ENCODE peak calls at places on chromosomes 6 and 20, in eight cellular contexts. One of them, this sample, is unnamed.

GRCh38 chr20:46683939-46684750 is 5.1 kb downstream of the TP53RK start:
- DNase-seq in HTR-8/SVneo: no peak
- DNase-seq in brain microvascular endothelial cell: peak
- DNase-seq in activated naive CD8-positive, alpha-beta T cell treated with anti-CD3 and anti-CD28 coated beads for 36 hours: no peak
- DNase-seq in lung microvascular endothelial cell: no peak
- DNase-seq in RKO: no peak
- DNase-seq in NCI-H1105 treated with DMSO at 0.1 percent for 48 hours: peak
- DNase-seq in stimulated activated CD4-positive, alpha-beta T cell treated with anti-CD3 and anti-CD28 coated beads, Interleukin-15, amount 100 ng/mL, for 24 hours: peak
- DNase-seq in this sample: no peak

GRCh38 chr6:145075425-145075824 is 659.9 kb downstream of the EPM2A start:
- DNase-seq in HTR-8/SVneo: peak
- DNase-seq in brain microvascular endothelial cell: no peak
- DNase-seq in activated naive CD8-positive, alpha-beta T cell treated with anti-CD3 and anti-CD28 coated beads for 36 hours: no peak
- DNase-seq in lung microvascular endothelial cell: no peak
- DNase-seq in RKO: no peak
- DNase-seq in NCI-H1105 treated with DMSO at 0.1 percent for 48 hours: no peak
- DNase-seq in stimulated activated CD4-positive, alpha-beta T cell treated with anti-CD3 and anti-CD28 coated beads, Interleukin-15, amount 100 ng/mL, for 24 hours: no peak
- DNase-seq in this sample: no peak

GRCh38 chr6:113385020-113385431 is 472.1 kb upstream of the MARCKS start:
- DNase-seq in HTR-8/SVneo: peak
- DNase-seq in brain microvascular endothelial cell: no peak
- DNase-seq in activated naive CD8-positive, alpha-beta T cell treated with anti-CD3 and anti-CD28 coated beads for 36 hours: no peak
- DNase-seq in lung microvascular endothelial cell: no peak
- DNase-seq in RKO: no peak
- DNase-seq in NCI-H1105 treated with DMSO at 0.1 percent for 48 hours: no peak
- DNase-seq in stimulated activated CD4-positive, alpha-beta T cell treated with anti-CD3 and anti-CD28 coated beads, Interleukin-15, amount 100 ng/mL, for 24 hours: no peak
- DNase-seq in this sample: no peak

GRCh38 chr20:39025883-39026282 is 63.7 kb downstream of the DHX35 start:
- DNase-seq in HTR-8/SVneo: no peak
- DNase-seq in brain microvascular endothelial cell: no peak
- DNase-seq in activated naive CD8-positive, alpha-beta T cell treated with anti-CD3 and anti-CD28 coated beads for 36 hours: no peak
- DNase-seq in lung microvascular endothelial cell: no peak
- DNase-seq in RKO: no peak
- DNase-seq in NCI-H1105 treated with DMSO at 0.1 percent for 48 hours: no peak
- DNase-seq in stimulated activated CD4-positive, alpha-beta T cell treated with anti-CD3 and anti-CD28 coated beads, Interleukin-15, amount 100 ng/mL, for 24 hours: peak
- DNase-seq in this sample: no peak

GRCh38 chr6:34334796-34335416 is 57.6 kb downstream of the NUDT3 start:
- DNase-seq in HTR-8/SVneo: no peak
- DNase-seq in brain microvascular endothelial cell: peak
- DNase-seq in activated naive CD8-positive, alpha-beta T cell treated with anti-CD3 and anti-CD28 coated beads for 36 hours: no peak
- DNase-seq in lung microvascular endothelial cell: peak
- DNase-seq in RKO: no peak
- DNase-seq in NCI-H1105 treated with DMSO at 0.1 percent for 48 hours: no peak
- DNase-seq in stimulated activated CD4-positive, alpha-beta T cell treated with anti-CD3 and anti-CD28 coated beads, Interleukin-15, amount 100 ng/mL, for 24 hours: no peak
- DNase-seq in this sample: no peak

GRCh38 chr6:150937126-150937906 is 71.8 kb downstream of the MTHFD1L start:
- DNase-seq in HTR-8/SVneo: no peak
- DNase-seq in brain microvascular endothelial cell: no peak
- DNase-seq in activated naive CD8-positive, alpha-beta T cell treated with anti-CD3 and anti-CD28 coated beads for 36 hours: no peak
- DNase-seq in lung microvascular endothelial cell: no peak
- DNase-seq in RKO: no peak
- DNase-seq in NCI-H1105 treated with DMSO at 0.1 percent for 48 hours: no peak
- DNase-seq in stimulated activated CD4-positive, alpha-beta T cell treated with anti-CD3 and anti-CD28 coated beads, Interleukin-15, amount 100 ng/mL, for 24 hours: no peak
- DNase-seq in this sample: peak

GRCh38 chr20:2838847-2839671 is 1.4 kb downstream of the PCED1A start:
- DNase-seq in HTR-8/SVneo: no peak
- DNase-seq in brain microvascular endothelial cell: no peak
- DNase-seq in activated naive CD8-positive, alpha-beta T cell treated with anti-CD3 and anti-CD28 coated beads for 36 hours: no peak
- DNase-seq in lung microvascular endothelial cell: no peak
- DNase-seq in RKO: no peak
- DNase-seq in NCI-H1105 treated with DMSO at 0.1 percent for 48 hours: no peak
- DNase-seq in stimulated activated CD4-positive, alpha-beta T cell treated with anti-CD3 and anti-CD28 coated beads, Interleukin-15, amount 100 ng/mL, for 24 hours: no peak
- DNase-seq in this sample: no peak

GRCh38 chr6:111761783-111762312 is 111.4 kb downstream of the FYN start:
- DNase-seq in HTR-8/SVneo: no peak
- DNase-seq in brain microvascular endothelial cell: peak
- DNase-seq in activated naive CD8-positive, alpha-beta T cell treated with anti-CD3 and anti-CD28 coated beads for 36 hours: peak
- DNase-seq in lung microvascular endothelial cell: no peak
- DNase-seq in RKO: no peak
- DNase-seq in NCI-H1105 treated with DMSO at 0.1 percent for 48 hours: no peak
- DNase-seq in stimulated activated CD4-positive, alpha-beta T cell treated with anti-CD3 and anti-CD28 coated beads, Interleukin-15, amount 100 ng/mL, for 24 hours: peak
- DNase-seq in this sample: peak

GRCh38 chr20:3764659-3765058 is 2.9 kb downstream of the ADISSP start:
- DNase-seq in HTR-8/SVneo: no peak
- DNase-seq in brain microvascular endothelial cell: no peak
- DNase-seq in activated naive CD8-positive, alpha-beta T cell treated with anti-CD3 and anti-CD28 coated beads for 36 hours: no peak
- DNase-seq in lung microvascular endothelial cell: no peak
- DNase-seq in RKO: no peak
- DNase-seq in NCI-H1105 treated with DMSO at 0.1 percent for 48 hours: no peak
- DNase-seq in stimulated activated CD4-positive, alpha-beta T cell treated with anti-CD3 and anti-CD28 coated beads, Interleukin-15, amount 100 ng/mL, for 24 hours: no peak
- DNase-seq in this sample: no peak

GRCh38 chr6:19413323-19413722 is 423.8 kb upstream of the ID4 start:
- DNase-seq in HTR-8/SVneo: no peak
- DNase-seq in brain microvascular endothelial cell: peak
- DNase-seq in activated naive CD8-positive, alpha-beta T cell treated with anti-CD3 and anti-CD28 coated beads for 36 hours: no peak
- DNase-seq in lung microvascular endothelial cell: no peak
- DNase-seq in RKO: no peak
- DNase-seq in NCI-H1105 treated with DMSO at 0.1 percent for 48 hours: no peak
- DNase-seq in stimulated activated CD4-positive, alpha-beta T cell treated with anti-CD3 and anti-CD28 coated beads, Interleukin-15, amount 100 ng/mL, for 24 hours: no peak
- DNase-seq in this sample: peak

GRCh38 chr6:1704711-1705110 is 95.0 kb downstream of the FOXC1 start:
- DNase-seq in HTR-8/SVneo: no peak
- DNase-seq in brain microvascular endothelial cell: no peak
- DNase-seq in activated naive CD8-positive, alpha-beta T cell treated with anti-CD3 and anti-CD28 coated beads for 36 hours: no peak
- DNase-seq in lung microvascular endothelial cell: no peak
- DNase-seq in RKO: no peak
- DNase-seq in NCI-H1105 treated with DMSO at 0.1 percent for 48 hours: no peak
- DNase-seq in stimulated activated CD4-positive, alpha-beta T cell treated with anti-CD3 and anti-CD28 coated beads, Interleukin-15, amount 100 ng/mL, for 24 hours: no peak
- DNase-seq in this sample: no peak

GRCh38 chr6:33583591-33584155 is 3.6 kb upstream of the BAK1 start:
- DNase-seq in HTR-8/SVneo: no peak
- DNase-seq in brain microvascular endothelial cell: no peak
- DNase-seq in activated naive CD8-positive, alpha-beta T cell treated with anti-CD3 and anti-CD28 coated beads for 36 hours: no peak
- DNase-seq in lung microvascular endothelial cell: peak
- DNase-seq in RKO: peak
- DNase-seq in NCI-H1105 treated with DMSO at 0.1 percent for 48 hours: no peak
- DNase-seq in stimulated activated CD4-positive, alpha-beta T cell treated with anti-CD3 and anti-CD28 coated beads, Interleukin-15, amount 100 ng/mL, for 24 hours: peak
- DNase-seq in this sample: no peak

GRCh38 chr20:47274449-47275108 is 81.9 kb downstream of the ZMYND8 start:
- DNase-seq in HTR-8/SVneo: peak
- DNase-seq in brain microvascular endothelial cell: peak
- DNase-seq in activated naive CD8-positive, alpha-beta T cell treated with anti-CD3 and anti-CD28 coated beads for 36 hours: peak
- DNase-seq in lung microvascular endothelial cell: peak
- DNase-seq in RKO: peak
- DNase-seq in NCI-H1105 treated with DMSO at 0.1 percent for 48 hours: no peak
- DNase-seq in stimulated activated CD4-positive, alpha-beta T cell treated with anti-CD3 and anti-CD28 coated beads, Interleukin-15, amount 100 ng/mL, for 24 hours: peak
- DNase-seq in this sample: peak

GRCh38 chr6:80974579-80974978 is 777.9 kb downstream of the TENT5A start:
- DNase-seq in HTR-8/SVneo: no peak
- DNase-seq in brain microvascular endothelial cell: no peak
- DNase-seq in activated naive CD8-positive, alpha-beta T cell treated with anti-CD3 and anti-CD28 coated beads for 36 hours: no peak
- DNase-seq in lung microvascular endothelial cell: no peak
- DNase-seq in RKO: no peak
- DNase-seq in NCI-H1105 treated with DMSO at 0.1 percent for 48 hours: no peak
- DNase-seq in stimulated activated CD4-positive, alpha-beta T cell treated with anti-CD3 and anti-CD28 coated beads, Interleukin-15, amount 100 ng/mL, for 24 hours: no peak
- DNase-seq in this sample: no peak

GRCh38 chr6:32194825-32195651 is 2.6 kb upstream of the GPSM3 start:
- DNase-seq in HTR-8/SVneo: peak
- DNase-seq in brain microvascular endothelial cell: peak
- DNase-seq in activated naive CD8-positive, alpha-beta T cell treated with anti-CD3 and anti-CD28 coated beads for 36 hours: no peak
- DNase-seq in lung microvascular endothelial cell: peak
- DNase-seq in RKO: peak
- DNase-seq in NCI-H1105 treated with DMSO at 0.1 percent for 48 hours: no peak
- DNase-seq in stimulated activated CD4-positive, alpha-beta T cell treated with anti-CD3 and anti-CD28 coated beads, Interleukin-15, amount 100 ng/mL, for 24 hours: peak
- DNase-seq in this sample: peak

GRCh38 chr20:40506567-40506966 is 182.5 kb downstream of the MAFB start:
- DNase-seq in HTR-8/SVneo: peak
- DNase-seq in brain microvascular endothelial cell: peak
- DNase-seq in activated naive CD8-positive, alpha-beta T cell treated with anti-CD3 and anti-CD28 coated beads for 36 hours: peak
- DNase-seq in lung microvascular endothelial cell: peak
- DNase-seq in RKO: peak
- DNase-seq in NCI-H1105 treated with DMSO at 0.1 percent for 48 hours: no peak
- DNase-seq in stimulated activated CD4-positive, alpha-beta T cell treated with anti-CD3 and anti-CD28 coated beads, Interleukin-15, amount 100 ng/mL, for 24 hours: peak
- DNase-seq in this sample: peak

GRCh38 chr20:11555510-11555909 is 362.2 kb upstream of the BTBD3 start:
- DNase-seq in HTR-8/SVneo: no peak
- DNase-seq in brain microvascular endothelial cell: no peak
- DNase-seq in activated naive CD8-positive, alpha-beta T cell treated with anti-CD3 and anti-CD28 coated beads for 36 hours: no peak
- DNase-seq in lung microvascular endothelial cell: no peak
- DNase-seq in RKO: no peak
- DNase-seq in NCI-H1105 treated with DMSO at 0.1 percent for 48 hours: no peak
- DNase-seq in stimulated activated CD4-positive, alpha-beta T cell treated with anti-CD3 and anti-CD28 coated beads, Interleukin-15, amount 100 ng/mL, for 24 hours: no peak
- DNase-seq in this sample: no peak

GRCh38 chr6:25889877-25890853 is 16.1 kb upstream of the SLC17A3 start:
- DNase-seq in HTR-8/SVneo: peak
- DNase-seq in brain microvascular endothelial cell: peak
- DNase-seq in activated naive CD8-positive, alpha-beta T cell treated with anti-CD3 and anti-CD28 coated beads for 36 hours: no peak
- DNase-seq in lung microvascular endothelial cell: peak
- DNase-seq in RKO: peak
- DNase-seq in NCI-H1105 treated with DMSO at 0.1 percent for 48 hours: peak
- DNase-seq in stimulated activated CD4-positive, alpha-beta T cell treated with anti-CD3 and anti-CD28 coated beads, Interleukin-15, amount 100 ng/mL, for 24 hours: no peak
- DNase-seq in this sample: peak

GRCh38 chr6:134529921-134530320 is 212.0 kb upstream of the SGK1 start:
- DNase-seq in HTR-8/SVneo: peak
- DNase-seq in brain microvascular endothelial cell: no peak
- DNase-seq in activated naive CD8-positive, alpha-beta T cell treated with anti-CD3 and anti-CD28 coated beads for 36 hours: no peak
- DNase-seq in lung microvascular endothelial cell: peak
- DNase-seq in RKO: no peak
- DNase-seq in NCI-H1105 treated with DMSO at 0.1 percent for 48 hours: no peak
- DNase-seq in stimulated activated CD4-positive, alpha-beta T cell treated with anti-CD3 and anti-CD28 coated beads, Interleukin-15, amount 100 ng/mL, for 24 hours: no peak
- DNase-seq in this sample: peak

GRCh38 chr6:46263709-46264091 is 92.9 kb upstream of the ENPP5 start:
- DNase-seq in HTR-8/SVneo: peak
- DNase-seq in brain microvascular endothelial cell: no peak
- DNase-seq in activated naive CD8-positive, alpha-beta T cell treated with anti-CD3 and anti-CD28 coated beads for 36 hours: no peak
- DNase-seq in lung microvascular endothelial cell: peak
- DNase-seq in RKO: no peak
- DNase-seq in NCI-H1105 treated with DMSO at 0.1 percent for 48 hours: no peak
- DNase-seq in stimulated activated CD4-positive, alpha-beta T cell treated with anti-CD3 and anti-CD28 coated beads, Interleukin-15, amount 100 ng/mL, for 24 hours: no peak
- DNase-seq in this sample: no peak

GRCh38 chr20:32893878-32894483 is 35.3 kb downstream of the EFCAB8 start:
- DNase-seq in HTR-8/SVneo: peak
- DNase-seq in brain microvascular endothelial cell: peak
- DNase-seq in activated naive CD8-positive, alpha-beta T cell treated with anti-CD3 and anti-CD28 coated beads for 36 hours: no peak
- DNase-seq in lung microvascular endothelial cell: peak
- DNase-seq in RKO: no peak
- DNase-seq in NCI-H1105 treated with DMSO at 0.1 percent for 48 hours: no peak
- DNase-seq in stimulated activated CD4-positive, alpha-beta T cell treated with anti-CD3 and anti-CD28 coated beads, Interleukin-15, amount 100 ng/mL, for 24 hours: peak
- DNase-seq in this sample: no peak